ENCODE peak calls at places on chromosome 13, in seven cellular contexts. O is cardiac muscle cell, M is hepatocyte, B is fibroblast of pulmonary artery, U is AG04450, K is ascending aorta, T is cardiac fibroblast. N is an unnamed sample.

GRCh38 chr13:43805681-43806128 is 18.9 kb upstream of the ENOX1 start:
- DNase-seq in K (no peak), M (no peak), B (no peak), U (no peak), T (no peak), O (peak; percentile 3), N (peak; percentile 35)

GRCh38 chr13:59651479-59651878 is 512.2 kb downstream of the DIAPH3 start:
- DNase-seq in U (no peak), M (no peak), B (no peak), O (no peak), K (no peak), T (no peak), N (no peak)

GRCh38 chr13:75705395-75705794 is 69.3 kb downstream of the LMO7 start:
- DNase-seq in O (peak; percentile 39), B (peak; percentile 57), M (no peak), K (no peak), T (peak; percentile 65), U (no peak), N (peak; percentile 97)

GRCh38 chr13:112066624-112067004 is 335 bp upstream of the SOX1 start:
- DNase-seq in B (peak; percentile 18), K (no peak), T (peak; percentile 27), O (peak; percentile 58), M (peak; percentile 47), U (no peak), N (peak; percentile 17)

GRCh38 chr13:100154835-100155463 is 66.1 kb downstream of the PCCA start:
- DNase-seq in O (no peak), M (no peak), T (no peak), B (no peak), K (no peak), U (no peak), N (no peak)

GRCh38 chr13:113969973-113970611 is 3.8 kb downstream of the C13orf46 start:
- DNase-seq in O (no peak), B (no peak), M (no peak), T (no peak), U (no peak), K (no peak), N (peak; percentile 52)

GRCh38 chr13:91085127-91085526 is 262.4 kb upstream of the MIR17HG start:
- DNase-seq in T (no peak), K (no peak), B (no peak), U (no peak), O (no peak), M (no peak), N (no peak)

GRCh38 chr13:43263047-43263446 is 239.7 kb downstream of the DNAJC15 start:
- DNase-seq in O (no peak), M (peak; percentile 42), T (no peak), K (no peak), U (no peak), B (no peak), N (peak; percentile 7)

GRCh38 chr13:92573467-92574057 is 653.0 kb upstream of the GPC6 start:
- DNase-seq in B (peak; percentile 34), O (peak; percentile 61), U (no peak), K (no peak), T (peak; percentile 43), M (peak; percentile 42), N (peak; percentile 39)

GRCh38 chr13:113897161-113897560 is 33.3 kb upstream of the GAS6 start:
- DNase-seq in U (peak; percentile 97), M (no peak), O (peak; percentile 91), K (peak; percentile 72), B (peak; percentile 93), T (peak; percentile 91), N (peak; percentile 90)

GRCh38 chr13:78265098-78265497 is 338.3 kb downstream of the POU4F1 start:
- DNase-seq in T (no peak), K (no peak), M (no peak), O (no peak), B (no peak), U (no peak), N (no peak)

GRCh38 chr13:100673831-100674362 is 698 bp downstream of the TMTC4 start:
- DNase-seq in O (peak; percentile 89), B (peak; percentile 92), U (peak; percentile 63), K (no peak), M (peak; percentile 82), T (peak; percentile 86), N (peak; percentile 84)

GRCh38 chr13:75480691-75481175 is 1.2 kb downstream of the TBC1D4 start:
- DNase-seq in K (peak; percentile 64), T (peak; percentile 58), B (peak; percentile 46), M (peak; percentile 60), O (peak; percentile 53), U (no peak), N (peak; percentile 94)

GRCh38 chr13:27283906-27284523 is 13.4 kb downstream of the RASL11A start:
- DNase-seq in U (no peak), M (no peak), K (no peak), T (peak; percentile 49), O (peak; percentile 44), B (peak; percentile 49), N (peak; percentile 15)

GRCh38 chr13:46666727-46667456 is 113.9 kb downstream of the LRCH1 start:
- DNase-seq in O (no peak), B (no peak), K (no peak), U (no peak), M (peak; percentile 21), T (no peak), N (no peak)
- TF ChIP-seq CTCF in O (peak; percentile 4), B (no peak), K (no peak), U (no peak), M (no peak), T (no peak), N (no peak)

GRCh38 chr13:45340422-45341033 is 455 bp downstream of the TPT1 start:
- DNase-seq in M (peak; percentile 95), B (peak; percentile 96), U (peak; percentile 85), K (peak; percentile 96), O (peak; percentile 97), T (peak; percentile 97), N (peak; percentile 86)

GRCh38 chr13:45339867-45340266 is 1.1 kb downstream of the TPT1 start:
- DNase-seq in U (no peak), B (no peak), O (no peak), M (no peak), T (no peak), K (no peak), N (no peak)

GRCh38 chr13:45341034-45341798 is at the start of gene TPT1:
- DNase-seq in B (peak; percentile 99), M (peak; percentile 99), K (peak; percentile 100), T (peak; percentile 100), O (peak; percentile 100), U (peak; percentile 97), N (peak; percentile 99)

GRCh38 chr13:45337803-45338202 is 3.2 kb downstream of the TPT1 start:
- DNase-seq in K (no peak), U (no peak), O (no peak), M (no peak), B (no peak), T (no peak), N (no peak)

DNA sequence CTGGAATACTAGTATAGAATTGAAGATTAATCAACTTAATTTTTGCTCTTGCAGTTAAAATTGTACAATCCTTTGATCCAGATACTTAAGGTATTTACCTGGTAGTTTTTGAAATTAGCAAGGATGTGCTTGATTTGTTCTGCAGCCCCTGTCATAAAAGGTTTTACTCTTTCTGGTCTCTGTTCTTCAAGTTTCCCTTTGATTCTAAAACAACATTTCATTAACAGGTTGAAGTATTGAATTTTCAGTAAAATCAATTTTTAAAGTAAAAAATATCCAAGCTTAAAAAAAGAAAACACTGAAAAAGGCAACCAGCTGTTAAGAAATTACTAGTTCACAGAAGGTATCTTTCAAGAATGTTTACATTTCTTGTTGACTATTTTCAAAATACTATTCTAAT is 1.6 kb downstream of the TPT1 start:
- DNase-seq in M (no peak), K (no peak), O (no peak), B (no peak), U (no peak), T (no peak), N (no peak)
- H3K4me3 ChIP-seq in M (peak overlapping the region; percentile 81), K (peak overlapping the region; percentile 93), O (peak overlapping the region; percentile 81), B (peak overlapping the region; percentile 97), U (peak overlapping the region; percentile 83), T (peak overlapping the region; percentile 63), N (peak overlapping the region; percentile 80)

DNA sequence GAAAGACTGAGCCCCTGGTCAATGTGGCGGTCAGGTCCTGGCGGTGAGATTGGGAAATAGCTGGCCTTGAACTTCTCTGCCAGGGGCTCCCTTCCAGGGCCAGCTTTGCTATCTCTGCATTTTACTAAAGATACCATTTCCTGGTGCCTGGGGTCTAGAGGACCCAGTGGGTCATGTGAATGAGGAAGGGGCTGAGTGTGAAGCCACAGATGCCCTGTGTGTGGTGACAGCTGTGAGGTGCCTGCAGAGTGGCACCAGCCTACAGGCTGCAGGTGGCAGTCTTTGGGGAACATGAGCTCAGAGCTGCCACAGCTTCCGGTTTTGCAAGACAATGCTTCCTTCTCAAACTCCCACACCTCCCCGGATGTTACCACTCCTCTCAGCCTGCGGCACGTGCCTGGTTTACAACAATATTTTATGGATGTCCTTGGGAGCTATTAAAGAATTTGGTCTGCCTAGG is 5.2 kb upstream of the MLNR start:
- DNase-seq in M (no peak), B (peak; percentile 66), K (no peak), T (peak; percentile 35), U (no peak), O (peak; percentile 44), N (peak; percentile 23)
- TF ChIP-seq CTCF in M (no peak), B (peak; percentile 6), K (no peak), T (no peak), U (no peak), O (peak; percentile 17), N (peak; percentile 21)

GRCh38 chr13:101691326-101691725 is 238.9 kb downstream of the ITGBL1 start:
- DNase-seq in O (no peak), B (no peak), U (no peak), K (no peak), M (no peak), T (no peak), N (peak; percentile 30)
- H3K4me3 ChIP-seq in O (no peak overlapping the region), B (no peak overlapping the region), U (no peak overlapping the region), K (no peak overlapping the region), M (no peak overlapping the region), T (no peak overlapping the region), N (no peak overlapping the region)

GRCh38 chr13:46317120-46317519 is 69.9 kb downstream of the RUBCNL start:
- DNase-seq in U (no peak), K (no peak), B (peak; percentile 59), O (peak; percentile 58), T (peak; percentile 50), M (no peak), N (no peak)
- TF ChIP-seq CTCF in U (no peak), K (no peak), B (peak; percentile 23), O (peak; percentile 22), T (peak; percentile 18), M (peak; percentile 31), N (no peak)